ENCODE peak calls at places on chromosome 7, in four cellular contexts. One of them, this sample, is unnamed.

GRCh38 chr7:150384406-150385239 is 5.5 kb downstream of the ZNF775 start:
- DNase-seq in adrenal gland: no peak
- DNase-seq in astrocyte of the spinal cord: no peak
- DNase-seq in astrocyte of the cerebellum: no peak
- DNase-seq in this sample: no peak

GRCh38 chr7:111363099-111363498 is 199.2 kb downstream of the IMMP2L start:
- DNase-seq in adrenal gland: no peak
- DNase-seq in astrocyte of the spinal cord: peak
- DNase-seq in astrocyte of the cerebellum: no peak
- DNase-seq in this sample: no peak

GRCh38 chr7:77205706-77206105 is 6.1 kb upstream of the FGL2 start:
- DNase-seq in adrenal gland: no peak
- DNase-seq in astrocyte of the spinal cord: no peak
- DNase-seq in astrocyte of the cerebellum: no peak
- DNase-seq in this sample: no peak

GRCh38 chr7:8217200-8218068 is 44.5 kb downstream of the ICA1 start:
- DNase-seq in adrenal gland: peak
- DNase-seq in astrocyte of the spinal cord: peak
- DNase-seq in astrocyte of the cerebellum: peak
- DNase-seq in this sample: peak

GRCh38 chr7:36736827-36737211 is 12.5 kb upstream of the AOAH start:
- DNase-seq in adrenal gland: peak
- DNase-seq in astrocyte of the spinal cord: no peak
- DNase-seq in astrocyte of the cerebellum: no peak
- DNase-seq in this sample: no peak

GRCh38 chr7:90686146-90686545 is 90.0 kb downstream of the CDK14 start:
- DNase-seq in adrenal gland: no peak
- DNase-seq in astrocyte of the spinal cord: no peak
- DNase-seq in astrocyte of the cerebellum: no peak
- DNase-seq in this sample: no peak

GRCh38 chr7:151462306-151462779 is 22.4 kb upstream of the CRYGN start:
- DNase-seq in adrenal gland: no peak
- DNase-seq in astrocyte of the spinal cord: no peak
- DNase-seq in astrocyte of the cerebellum: no peak
- DNase-seq in this sample: no peak

GRCh38 chr7:28016297-28016696 is 164.3 kb downstream of the JAZF1 start:
- DNase-seq in adrenal gland: no peak
- DNase-seq in astrocyte of the spinal cord: no peak
- DNase-seq in astrocyte of the cerebellum: no peak
- DNase-seq in this sample: no peak

GRCh38 chr7:94561841-94562514 is 52.4 kb downstream of the CASD1 start:
- DNase-seq in adrenal gland: no peak
- DNase-seq in astrocyte of the spinal cord: peak
- DNase-seq in astrocyte of the cerebellum: no peak
- DNase-seq in this sample: no peak

GRCh38 chr7:73520673-73521635 is 1.1 kb downstream of the BAZ1B start:
- DNase-seq in adrenal gland: peak
- DNase-seq in astrocyte of the spinal cord: peak
- DNase-seq in astrocyte of the cerebellum: no peak
- DNase-seq in this sample: no peak

GRCh38 chr7:35725280-35725680 is 30.3 kb upstream of the HERPUD2 start:
- DNase-seq in adrenal gland: no peak
- DNase-seq in astrocyte of the spinal cord: no peak
- DNase-seq in astrocyte of the cerebellum: no peak
- DNase-seq in this sample: no peak
- TF ChIP-seq CTCF in adrenal gland: no peak
- TF ChIP-seq CTCF in astrocyte of the spinal cord: no peak
- TF ChIP-seq CTCF in astrocyte of the cerebellum: no peak
- TF ChIP-seq CTCF in this sample: no peak

DNA sequence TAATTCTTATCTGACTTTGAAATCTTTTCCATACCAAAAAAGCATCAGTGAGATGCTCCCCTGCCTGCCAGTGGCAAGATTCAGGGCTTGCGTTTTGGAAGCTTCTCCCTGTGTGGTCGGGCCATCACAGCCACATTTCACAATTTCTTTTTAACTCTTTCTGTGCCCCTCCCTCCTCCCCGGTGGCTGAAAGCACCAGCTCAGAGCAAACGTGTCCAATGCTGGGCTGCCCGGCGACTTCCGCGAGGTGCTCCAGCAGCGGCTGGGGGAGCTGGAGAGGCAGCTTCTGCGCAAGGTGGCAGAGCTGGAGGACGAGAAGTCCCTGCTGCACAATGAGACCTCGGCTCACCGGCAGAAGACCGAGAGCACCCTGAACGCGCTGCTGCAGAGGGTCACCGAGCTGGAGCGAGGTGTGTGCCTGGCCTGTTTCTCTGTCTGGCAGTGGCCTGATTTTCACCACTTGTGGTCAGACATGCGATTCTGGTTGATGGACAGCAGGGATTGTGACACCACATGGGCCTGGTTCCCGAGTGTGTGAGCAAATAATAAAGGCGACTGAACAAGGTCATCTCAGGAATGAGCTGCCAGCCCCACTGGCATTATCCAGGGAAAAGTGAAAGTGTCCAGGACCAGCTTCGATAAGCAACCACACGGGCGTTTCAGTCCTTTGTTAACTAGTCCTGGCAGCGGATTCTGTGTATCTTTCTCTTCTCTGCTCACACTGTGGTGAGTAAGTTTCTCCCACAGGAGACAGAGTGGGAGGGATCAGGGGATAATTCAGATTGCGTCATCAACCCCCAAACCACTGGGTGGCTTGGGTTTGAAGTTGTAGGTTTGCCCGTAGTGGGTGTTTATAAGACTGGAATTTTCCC is 2.6 kb downstream of the NPTX2 start:
- DNase-seq in adrenal gland: peak
- DNase-seq in astrocyte of the spinal cord: peak
- DNase-seq in astrocyte of the cerebellum: peak
- DNase-seq in this sample: no peak
- H3K4me3 ChIP-seq in adrenal gland: peak
- H3K4me3 ChIP-seq in astrocyte of the spinal cord: no peak
- H3K4me3 ChIP-seq in astrocyte of the cerebellum: peak
- H3K4me3 ChIP-seq in this sample: no peak

GRCh38 chr7:131068604-131069021 is 259.1 kb upstream of the MKLN1 start:
- DNase-seq in adrenal gland: no peak
- DNase-seq in astrocyte of the spinal cord: peak
- DNase-seq in astrocyte of the cerebellum: no peak
- DNase-seq in this sample: no peak
- TF ChIP-seq CTCF in adrenal gland: peak
- TF ChIP-seq CTCF in astrocyte of the spinal cord: peak
- TF ChIP-seq CTCF in astrocyte of the cerebellum: peak
- TF ChIP-seq CTCF in this sample: peak

DNA sequence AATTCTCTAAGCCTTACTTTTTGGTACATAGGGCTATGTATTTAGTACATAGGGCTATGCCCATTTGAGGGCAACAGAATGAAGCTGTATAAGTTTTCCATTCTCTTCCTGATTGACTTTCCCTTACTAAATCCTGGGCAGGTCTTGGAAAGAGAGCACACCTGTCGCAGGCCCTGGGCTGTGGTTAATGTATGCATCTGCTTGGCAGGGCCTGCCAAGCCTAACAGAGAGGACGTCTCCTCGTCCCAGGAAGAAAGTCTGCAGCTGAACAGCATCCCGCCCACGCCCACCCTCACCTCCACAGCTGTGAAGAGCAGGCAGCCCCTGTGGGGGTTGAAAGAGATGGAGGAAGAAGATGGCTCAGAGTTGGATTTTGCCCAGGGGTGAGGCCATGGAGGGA is 8.9 kb upstream of the PVRIG start:
- DNase-seq in adrenal gland: no peak
- DNase-seq in astrocyte of the spinal cord: no peak
- DNase-seq in astrocyte of the cerebellum: no peak
- DNase-seq in this sample: no peak
- H3K4me3 ChIP-seq in adrenal gland: no peak
- H3K4me3 ChIP-seq in astrocyte of the spinal cord: no peak
- H3K4me3 ChIP-seq in astrocyte of the cerebellum: no peak
- H3K4me3 ChIP-seq in this sample: no peak

GRCh38 chr7:66869660-66870450 is 51.2 kb upstream of the TMEM248 start:
- DNase-seq in adrenal gland: no peak
- DNase-seq in astrocyte of the spinal cord: no peak
- DNase-seq in astrocyte of the cerebellum: no peak
- DNase-seq in this sample: no peak

GRCh38 chr7:66865290-66865864 is 55.6 kb upstream of the TMEM248 start:
- DNase-seq in adrenal gland: no peak
- DNase-seq in astrocyte of the spinal cord: no peak
- DNase-seq in astrocyte of the cerebellum: no peak
- DNase-seq in this sample: no peak

GRCh38 chr7:66871076-66871475 is 49.9 kb upstream of the TMEM248 start:
- DNase-seq in adrenal gland: no peak
- DNase-seq in astrocyte of the spinal cord: no peak
- DNase-seq in astrocyte of the cerebellum: no peak
- DNase-seq in this sample: no peak

GRCh38 chr7:66867198-66867790 is 53.7 kb upstream of the TMEM248 start:
- DNase-seq in adrenal gland: no peak
- DNase-seq in astrocyte of the spinal cord: no peak
- DNase-seq in astrocyte of the cerebellum: no peak
- DNase-seq in this sample: no peak
- TF ChIP-seq CTCF in adrenal gland: no peak
- TF ChIP-seq CTCF in astrocyte of the spinal cord: no peak
- TF ChIP-seq CTCF in astrocyte of the cerebellum: no peak
- TF ChIP-seq CTCF in this sample: no peak

DNA sequence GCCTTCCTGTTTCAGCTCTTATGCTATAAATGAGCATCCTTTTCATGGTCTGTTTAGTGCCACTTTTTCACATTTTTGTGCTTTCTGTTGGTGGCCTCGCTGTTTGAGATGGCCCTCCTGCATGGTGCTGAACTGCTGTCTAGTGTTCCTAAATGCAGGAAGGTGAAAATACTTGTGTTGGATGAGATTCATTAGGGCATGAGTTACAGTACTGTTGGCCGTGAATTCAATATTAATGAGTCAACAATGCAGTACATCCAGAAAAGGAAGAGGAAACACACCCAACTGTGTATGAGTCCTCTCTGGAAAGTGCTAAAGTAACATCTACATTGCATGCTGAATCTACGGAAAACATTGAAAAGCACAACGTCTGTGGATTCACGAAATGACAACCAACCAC is 124.0 kb downstream of the HERPUD2 start:
- DNase-seq in adrenal gland: no peak
- DNase-seq in astrocyte of the spinal cord: no peak
- DNase-seq in astrocyte of the cerebellum: no peak
- DNase-seq in this sample: no peak
- H3K4me3 ChIP-seq in adrenal gland: no peak
- H3K4me3 ChIP-seq in astrocyte of the spinal cord: no peak
- H3K4me3 ChIP-seq in astrocyte of the cerebellum: no peak
- H3K4me3 ChIP-seq in this sample: no peak

GRCh38 chr7:220151-220841 is 27.9 kb downstream of the FAM20C start:
- DNase-seq in adrenal gland: no peak
- DNase-seq in astrocyte of the spinal cord: no peak
- DNase-seq in astrocyte of the cerebellum: no peak
- DNase-seq in this sample: peak
- TF ChIP-seq CTCF in adrenal gland: no peak
- TF ChIP-seq CTCF in astrocyte of the spinal cord: peak
- TF ChIP-seq CTCF in astrocyte of the cerebellum: no peak
- TF ChIP-seq CTCF in this sample: peak

DNA sequence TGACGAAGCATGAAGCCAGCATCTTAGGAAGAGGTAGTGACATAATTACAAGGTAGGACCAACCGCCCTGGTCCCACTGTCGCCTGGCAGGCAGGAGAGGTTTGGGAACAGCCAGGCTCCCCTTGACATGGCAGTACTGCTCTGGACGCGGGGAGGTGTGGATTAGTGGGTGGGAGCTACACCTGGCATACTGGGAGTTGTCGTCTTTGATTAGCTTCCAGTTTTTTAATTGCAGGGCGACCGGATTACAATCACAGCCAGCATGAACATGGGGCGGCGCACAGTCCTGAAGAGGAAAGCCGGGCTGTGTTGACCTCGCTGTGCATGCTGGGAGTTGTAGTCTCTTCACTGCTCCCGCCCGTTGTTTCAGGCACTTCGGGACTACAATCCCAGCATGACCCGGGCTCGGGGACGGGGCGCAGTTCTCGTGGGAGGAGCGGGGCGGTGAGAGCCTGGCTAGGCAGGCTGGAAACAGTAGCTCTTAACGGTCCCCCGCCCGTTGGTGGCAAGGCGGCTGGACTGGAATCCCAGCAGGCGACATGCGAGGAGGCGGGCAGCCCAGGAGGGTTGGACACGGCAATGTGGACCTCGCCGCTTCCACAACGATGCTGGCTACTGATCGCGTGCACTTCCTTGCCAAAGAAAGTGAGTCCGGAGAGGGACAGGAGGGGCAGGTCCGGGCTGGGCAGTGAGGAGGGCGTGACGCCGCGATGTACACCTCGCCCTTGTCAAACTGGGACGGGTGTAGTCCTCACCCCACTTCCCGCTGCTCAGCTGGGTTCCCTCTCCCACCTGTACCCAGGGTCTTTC is 98.0 kb upstream of the ZNF722 start:
- DNase-seq in adrenal gland: peak
- DNase-seq in astrocyte of the spinal cord: no peak
- DNase-seq in astrocyte of the cerebellum: no peak
- DNase-seq in this sample: peak
- H3K4me3 ChIP-seq in adrenal gland: peak
- H3K4me3 ChIP-seq in astrocyte of the spinal cord: no peak
- H3K4me3 ChIP-seq in astrocyte of the cerebellum: no peak
- H3K4me3 ChIP-seq in this sample: peak

GRCh38 chr7:97846945-97847344 is 25.3 kb downstream of the ASNS start:
- DNase-seq in adrenal gland: no peak
- DNase-seq in astrocyte of the spinal cord: no peak
- DNase-seq in astrocyte of the cerebellum: no peak
- DNase-seq in this sample: no peak

GRCh38 chr7:97845622-97846203 is 26.5 kb downstream of the ASNS start:
- DNase-seq in adrenal gland: peak
- DNase-seq in astrocyte of the spinal cord: peak
- DNase-seq in astrocyte of the cerebellum: no peak
- DNase-seq in this sample: peak

GRCh38 chr7:97842772-97843345 is 29.3 kb downstream of the ASNS start:
- DNase-seq in adrenal gland: no peak
- DNase-seq in astrocyte of the spinal cord: no peak
- DNase-seq in astrocyte of the cerebellum: no peak
- DNase-seq in this sample: no peak

GRCh38 chr7:97842006-97842405 is 30.2 kb downstream of the ASNS start:
- DNase-seq in adrenal gland: no peak
- DNase-seq in astrocyte of the spinal cord: no peak
- DNase-seq in astrocyte of the cerebellum: no peak
- DNase-seq in this sample: no peak

DNA sequence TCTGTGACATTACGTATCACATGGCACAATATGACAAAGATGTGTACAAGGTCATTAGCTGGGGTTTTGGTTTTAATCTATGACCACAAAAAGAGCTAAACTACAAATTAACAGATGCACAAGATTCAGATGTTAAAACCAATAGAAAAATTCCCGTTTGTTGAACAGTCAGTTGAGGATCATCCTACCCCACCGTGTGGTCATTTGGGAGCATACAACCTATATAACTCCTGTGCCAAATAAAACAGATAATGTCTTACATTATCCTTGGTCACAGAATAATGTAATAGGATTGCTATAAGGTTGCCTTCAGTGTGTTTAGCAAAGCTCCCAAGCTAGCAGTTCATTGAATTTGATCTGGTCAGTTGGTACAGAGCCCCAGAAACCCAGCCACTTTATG is 28.2 kb downstream of the ASNS start:
- DNase-seq in adrenal gland: no peak
- DNase-seq in astrocyte of the spinal cord: no peak
- DNase-seq in astrocyte of the cerebellum: no peak
- DNase-seq in this sample: no peak
- TF ChIP-seq CTCF in adrenal gland: no peak
- TF ChIP-seq CTCF in astrocyte of the spinal cord: no peak
- TF ChIP-seq CTCF in astrocyte of the cerebellum: no peak
- TF ChIP-seq CTCF in this sample: peak